ENCODE peak calls at places on chromosomes 2 and 18, in six cellular contexts. One of them, this sample, is unnamed.
A peak's percentile ranks its signal among the peaks of the same experiment; 100 is the strongest.

GRCh38 chr2:233688341-233688740 is 4.3 kb upstream of the UGT1A6 start:
- DNase-seq in activated T-helper 1 cell treated with anti-CD3 and anti-CD28 coated beads, Interleukin-2, amount 50 U/mL, for 16 hours: no peak
- DNase-seq in substantia nigra: no peak
- DNase-seq in stimulated activated naive CD4-positive, alpha-beta T cell: no peak
- DNase-seq in NCI-H510A treated with DMSO at 0.1 percent for 48 hours: no peak
- DNase-seq in astrocyte of the spinal cord: no peak
- DNase-seq in this sample: no peak

GRCh38 chr2:68756178-68756577 is 21.6 kb downstream of the ARHGAP25 start:
- DNase-seq in activated T-helper 1 cell treated with anti-CD3 and anti-CD28 coated beads, Interleukin-2, amount 50 U/mL, for 16 hours: no peak
- DNase-seq in substantia nigra: no peak
- DNase-seq in stimulated activated naive CD4-positive, alpha-beta T cell: no peak
- DNase-seq in NCI-H510A treated with DMSO at 0.1 percent for 48 hours: no peak
- DNase-seq in astrocyte of the spinal cord: no peak
- DNase-seq in this sample: peak; percentile 4

GRCh38 chr2:119517433-119517832 is 6.8 kb downstream of the SCTR start:
- DNase-seq in activated T-helper 1 cell treated with anti-CD3 and anti-CD28 coated beads, Interleukin-2, amount 50 U/mL, for 16 hours: no peak
- DNase-seq in substantia nigra: no peak
- DNase-seq in stimulated activated naive CD4-positive, alpha-beta T cell: peak; percentile 3
- DNase-seq in NCI-H510A treated with DMSO at 0.1 percent for 48 hours: peak; percentile 39
- DNase-seq in astrocyte of the spinal cord: peak; percentile 8
- DNase-seq in this sample: peak; percentile 47

GRCh38 chr2:121092095-121092494 is 192.9 kb downstream of the TFCP2L1 start:
- DNase-seq in activated T-helper 1 cell treated with anti-CD3 and anti-CD28 coated beads, Interleukin-2, amount 50 U/mL, for 16 hours: no peak
- DNase-seq in substantia nigra: no peak
- DNase-seq in stimulated activated naive CD4-positive, alpha-beta T cell: no peak
- DNase-seq in NCI-H510A treated with DMSO at 0.1 percent for 48 hours: no peak
- DNase-seq in astrocyte of the spinal cord: no peak
- DNase-seq in this sample: no peak

GRCh38 chr2:160952462-160952861 is 207.8 kb upstream of the TANK start:
- DNase-seq in activated T-helper 1 cell treated with anti-CD3 and anti-CD28 coated beads, Interleukin-2, amount 50 U/mL, for 16 hours: no peak
- DNase-seq in substantia nigra: no peak
- DNase-seq in stimulated activated naive CD4-positive, alpha-beta T cell: no peak
- DNase-seq in NCI-H510A treated with DMSO at 0.1 percent for 48 hours: no peak
- DNase-seq in astrocyte of the spinal cord: peak; percentile 67
- DNase-seq in this sample: no peak

GRCh38 chr2:9336209-9336533 is 87.2 kb downstream of the ITGB1BP1 start:
- DNase-seq in activated T-helper 1 cell treated with anti-CD3 and anti-CD28 coated beads, Interleukin-2, amount 50 U/mL, for 16 hours: no peak
- DNase-seq in substantia nigra: no peak
- DNase-seq in stimulated activated naive CD4-positive, alpha-beta T cell: peak; percentile 2
- DNase-seq in NCI-H510A treated with DMSO at 0.1 percent for 48 hours: peak; percentile 85
- DNase-seq in astrocyte of the spinal cord: peak; percentile 57
- DNase-seq in this sample: peak; percentile 91

GRCh38 chr2:148996805-148997204 is 41.7 kb upstream of the LYPD6B start:
- DNase-seq in activated T-helper 1 cell treated with anti-CD3 and anti-CD28 coated beads, Interleukin-2, amount 50 U/mL, for 16 hours: no peak
- DNase-seq in substantia nigra: no peak
- DNase-seq in stimulated activated naive CD4-positive, alpha-beta T cell: no peak
- DNase-seq in NCI-H510A treated with DMSO at 0.1 percent for 48 hours: no peak
- DNase-seq in astrocyte of the spinal cord: no peak
- DNase-seq in this sample: no peak

GRCh38 chr2:188751786-188752185 is 222.4 kb upstream of the COL3A1 start:
- DNase-seq in activated T-helper 1 cell treated with anti-CD3 and anti-CD28 coated beads, Interleukin-2, amount 50 U/mL, for 16 hours: no peak
- DNase-seq in substantia nigra: no peak
- DNase-seq in stimulated activated naive CD4-positive, alpha-beta T cell: no peak
- DNase-seq in NCI-H510A treated with DMSO at 0.1 percent for 48 hours: no peak
- DNase-seq in astrocyte of the spinal cord: no peak
- DNase-seq in this sample: no peak

GRCh38 chr2:166651991-166652390 is 157.9 kb upstream of the SCN7A start:
- DNase-seq in activated T-helper 1 cell treated with anti-CD3 and anti-CD28 coated beads, Interleukin-2, amount 50 U/mL, for 16 hours: no peak
- DNase-seq in substantia nigra: no peak
- DNase-seq in stimulated activated naive CD4-positive, alpha-beta T cell: no peak
- DNase-seq in NCI-H510A treated with DMSO at 0.1 percent for 48 hours: no peak
- DNase-seq in astrocyte of the spinal cord: no peak
- DNase-seq in this sample: peak; percentile 4

GRCh38 chr18:62637807-62638687 is 77.3 kb upstream of the PHLPP1 start:
- DNase-seq in activated T-helper 1 cell treated with anti-CD3 and anti-CD28 coated beads, Interleukin-2, amount 50 U/mL, for 16 hours: no peak
- DNase-seq in substantia nigra: no peak
- DNase-seq in stimulated activated naive CD4-positive, alpha-beta T cell: peak; percentile 32
- DNase-seq in NCI-H510A treated with DMSO at 0.1 percent for 48 hours: peak; percentile 19
- DNase-seq in astrocyte of the spinal cord: no peak
- DNase-seq in this sample: peak; percentile 85

GRCh38 chr18:78701753-78702409 is 277.7 kb upstream of the SALL3 start:
- DNase-seq in activated T-helper 1 cell treated with anti-CD3 and anti-CD28 coated beads, Interleukin-2, amount 50 U/mL, for 16 hours: no peak
- DNase-seq in substantia nigra: no peak
- DNase-seq in stimulated activated naive CD4-positive, alpha-beta T cell: no peak
- DNase-seq in NCI-H510A treated with DMSO at 0.1 percent for 48 hours: no peak
- DNase-seq in astrocyte of the spinal cord: no peak
- DNase-seq in this sample: peak; percentile 99

GRCh38 chr18:37476611-37477295 is 88.8 kb downstream of the CELF4 start:
- DNase-seq in activated T-helper 1 cell treated with anti-CD3 and anti-CD28 coated beads, Interleukin-2, amount 50 U/mL, for 16 hours: no peak
- DNase-seq in substantia nigra: no peak
- DNase-seq in stimulated activated naive CD4-positive, alpha-beta T cell: no peak
- DNase-seq in NCI-H510A treated with DMSO at 0.1 percent for 48 hours: no peak
- DNase-seq in astrocyte of the spinal cord: no peak
- DNase-seq in this sample: no peak

GRCh38 chr2:135741395-135742306 is at the start of gene UBXN4:
- DNase-seq in activated T-helper 1 cell treated with anti-CD3 and anti-CD28 coated beads, Interleukin-2, amount 50 U/mL, for 16 hours: peak; percentile 86
- DNase-seq in substantia nigra: peak; percentile 98
- DNase-seq in stimulated activated naive CD4-positive, alpha-beta T cell: peak; percentile 89
- DNase-seq in NCI-H510A treated with DMSO at 0.1 percent for 48 hours: peak; percentile 95
- DNase-seq in astrocyte of the spinal cord: peak; percentile 100
- DNase-seq in this sample: peak; percentile 97

GRCh38 chr2:41836944-41837343 is 210.9 kb upstream of the PKDCC start:
- DNase-seq in activated T-helper 1 cell treated with anti-CD3 and anti-CD28 coated beads, Interleukin-2, amount 50 U/mL, for 16 hours: no peak
- DNase-seq in substantia nigra: no peak
- DNase-seq in stimulated activated naive CD4-positive, alpha-beta T cell: peak; percentile 2
- DNase-seq in NCI-H510A treated with DMSO at 0.1 percent for 48 hours: no peak
- DNase-seq in astrocyte of the spinal cord: peak; percentile 51
- DNase-seq in this sample: no peak

GRCh38 chr18:46156124-46156745 is 52.0 kb downstream of the HAUS1 start:
- DNase-seq in activated T-helper 1 cell treated with anti-CD3 and anti-CD28 coated beads, Interleukin-2, amount 50 U/mL, for 16 hours: no peak
- DNase-seq in substantia nigra: no peak
- DNase-seq in stimulated activated naive CD4-positive, alpha-beta T cell: no peak
- DNase-seq in NCI-H510A treated with DMSO at 0.1 percent for 48 hours: no peak
- DNase-seq in astrocyte of the spinal cord: no peak
- DNase-seq in this sample: no peak

GRCh38 chr2:176744156-176744555 is 468.4 kb upstream of the HNRNPA3 start:
- DNase-seq in activated T-helper 1 cell treated with anti-CD3 and anti-CD28 coated beads, Interleukin-2, amount 50 U/mL, for 16 hours: no peak
- DNase-seq in substantia nigra: no peak
- DNase-seq in stimulated activated naive CD4-positive, alpha-beta T cell: no peak
- DNase-seq in NCI-H510A treated with DMSO at 0.1 percent for 48 hours: no peak
- DNase-seq in astrocyte of the spinal cord: no peak
- DNase-seq in this sample: no peak

GRCh38 chr2:197450485-197450884 is 2.9 kb upstream of the COQ10B start:
- DNase-seq in activated T-helper 1 cell treated with anti-CD3 and anti-CD28 coated beads, Interleukin-2, amount 50 U/mL, for 16 hours: no peak
- DNase-seq in substantia nigra: no peak
- DNase-seq in stimulated activated naive CD4-positive, alpha-beta T cell: no peak
- DNase-seq in NCI-H510A treated with DMSO at 0.1 percent for 48 hours: no peak
- DNase-seq in astrocyte of the spinal cord: no peak
- DNase-seq in this sample: peak; percentile 68

GRCh38 chr2:226873051-226873620 is 37.3 kb downstream of the RHBDD1 start:
- DNase-seq in activated T-helper 1 cell treated with anti-CD3 and anti-CD28 coated beads, Interleukin-2, amount 50 U/mL, for 16 hours: no peak
- DNase-seq in substantia nigra: no peak
- DNase-seq in stimulated activated naive CD4-positive, alpha-beta T cell: no peak
- DNase-seq in NCI-H510A treated with DMSO at 0.1 percent for 48 hours: no peak
- DNase-seq in astrocyte of the spinal cord: peak; percentile 38
- DNase-seq in this sample: no peak

GRCh38 chr2:143513081-143513480 is 383.9 kb downstream of the ARHGAP15 start:
- DNase-seq in activated T-helper 1 cell treated with anti-CD3 and anti-CD28 coated beads, Interleukin-2, amount 50 U/mL, for 16 hours: no peak
- DNase-seq in substantia nigra: peak; percentile 4
- DNase-seq in stimulated activated naive CD4-positive, alpha-beta T cell: no peak
- DNase-seq in NCI-H510A treated with DMSO at 0.1 percent for 48 hours: peak; percentile 23
- DNase-seq in astrocyte of the spinal cord: peak; percentile 72
- DNase-seq in this sample: peak; percentile 1

GRCh38 chr2:121907905-121908304 is 152.5 kb downstream of the TSN start:
- DNase-seq in activated T-helper 1 cell treated with anti-CD3 and anti-CD28 coated beads, Interleukin-2, amount 50 U/mL, for 16 hours: no peak
- DNase-seq in substantia nigra: no peak
- DNase-seq in stimulated activated naive CD4-positive, alpha-beta T cell: no peak
- DNase-seq in NCI-H510A treated with DMSO at 0.1 percent for 48 hours: no peak
- DNase-seq in astrocyte of the spinal cord: no peak
- DNase-seq in this sample: peak; percentile 91

GRCh38 chr2:74059137-74059775 is 74.5 kb downstream of the TET3 start:
- DNase-seq in activated T-helper 1 cell treated with anti-CD3 and anti-CD28 coated beads, Interleukin-2, amount 50 U/mL, for 16 hours: no peak
- DNase-seq in substantia nigra: no peak
- DNase-seq in stimulated activated naive CD4-positive, alpha-beta T cell: no peak
- DNase-seq in NCI-H510A treated with DMSO at 0.1 percent for 48 hours: no peak
- DNase-seq in astrocyte of the spinal cord: no peak
- DNase-seq in this sample: no peak

GRCh38 chr2:216651370-216651881 is 18.2 kb downstream of the IGFBP2 start:
- DNase-seq in activated T-helper 1 cell treated with anti-CD3 and anti-CD28 coated beads, Interleukin-2, amount 50 U/mL, for 16 hours: no peak
- DNase-seq in substantia nigra: no peak
- DNase-seq in stimulated activated naive CD4-positive, alpha-beta T cell: no peak
- DNase-seq in NCI-H510A treated with DMSO at 0.1 percent for 48 hours: no peak
- DNase-seq in astrocyte of the spinal cord: peak; percentile 74
- DNase-seq in this sample: no peak

GRCh38 chr2:219856602-219857001 is 229.2 kb downstream of the SLC4A3 start:
- DNase-seq in activated T-helper 1 cell treated with anti-CD3 and anti-CD28 coated beads, Interleukin-2, amount 50 U/mL, for 16 hours: no peak
- DNase-seq in substantia nigra: no peak
- DNase-seq in stimulated activated naive CD4-positive, alpha-beta T cell: no peak
- DNase-seq in NCI-H510A treated with DMSO at 0.1 percent for 48 hours: no peak
- DNase-seq in astrocyte of the spinal cord: no peak
- DNase-seq in this sample: no peak

GRCh38 chr18:22433960-22434359 is 16.2 kb upstream of the CTAGE1 start:
- DNase-seq in activated T-helper 1 cell treated with anti-CD3 and anti-CD28 coated beads, Interleukin-2, amount 50 U/mL, for 16 hours: no peak
- DNase-seq in substantia nigra: no peak
- DNase-seq in stimulated activated naive CD4-positive, alpha-beta T cell: no peak
- DNase-seq in NCI-H510A treated with DMSO at 0.1 percent for 48 hours: no peak
- DNase-seq in astrocyte of the spinal cord: peak; percentile 44
- DNase-seq in this sample: no peak